ENCODE peak calls at places on chromosome 14, in six cellular contexts. Q is dorsolateral prefrontal cortex, W is fibroblast of lung, V is IMR-90, Z is left ventricle myocardium inferior, U is psoas muscle. P is an unnamed sample.

GRCh38 chr14:31926123-31926522 is 151.0 kb upstream of the ARHGAP5 start:
- DNase-seq in Q (no peak), W (peak; percentile 43), V (peak; percentile 53), Z (no peak), U (no peak), P (no peak)

GRCh38 chr14:50407089-50407813 is 10.6 kb upstream of the CDKL1 start:
- DNase-seq in Q (no peak), W (no peak), V (no peak), Z (no peak), U (no peak), P (no peak)

GRCh38 chr14:93032301-93032929 is 83.3 kb downstream of the ITPK1 start:
- DNase-seq in Q (no peak), W (no peak), V (no peak), Z (no peak), U (peak; percentile 49), P (no peak)

GRCh38 chr14:26730929-26731618 is 133.2 kb upstream of the NOVA1 start:
- DNase-seq in Q (peak; percentile 28), W (peak; percentile 5), V (peak; percentile 3), Z (no peak), U (no peak), P (no peak)

GRCh38 chr14:76965232-76965631 is 63.3 kb downstream of the IRF2BPL start:
- DNase-seq in Q (no peak), W (no peak), V (no peak), Z (no peak), U (no peak), P (no peak)

GRCh38 chr14:67680121-67680602 is 5.7 kb upstream of the VTI1B start:
- DNase-seq in Q (no peak), W (peak; percentile 88), V (peak; percentile 98), Z (no peak), U (no peak), P (no peak)

GRCh38 chr14:50321009-50321660 is 9.0 kb downstream of the DMAC2L start:
- DNase-seq in Q (peak; percentile 68), W (peak; percentile 94), V (peak; percentile 98), Z (peak; percentile 24), U (no peak), P (peak; percentile 73)

GRCh38 chr14:91387135-91387849 is 30.3 kb downstream of the CCDC88C start:
- DNase-seq in Q (no peak), W (peak; percentile 76), V (peak; percentile 40), Z (no peak), U (no peak), P (no peak)

GRCh38 chr14:53532871-53533270 is 379.7 kb upstream of the DDHD1 start:
- DNase-seq in Q (no peak), W (no peak), V (no peak), Z (no peak), U (no peak), P (no peak)

GRCh38 chr14:26138764-26139445 is 458.9 kb downstream of the NOVA1 start:
- DNase-seq in Q (no peak), W (peak; percentile 20), V (no peak), Z (no peak), U (no peak), P (no peak)

GRCh38 chr14:37985826-37986470 is 221.8 kb upstream of the SSTR1 start:
- DNase-seq in Q (peak; percentile 35), W (peak; percentile 13), V (peak; percentile 65), Z (no peak), U (no peak), P (no peak)

GRCh38 chr14:81348086-81348485 is 52.0 kb downstream of the STON2 start:
- DNase-seq in Q (no peak), W (no peak), V (no peak), Z (no peak), U (no peak), P (no peak)

GRCh38 chr14:50021261-50021660 is 95.1 kb downstream of the VCPKMT start:
- DNase-seq in Q (no peak), W (no peak), V (no peak), Z (no peak), U (no peak), P (no peak)

GRCh38 chr14:68246074-68246980 is 426.7 kb downstream of the RAD51B start:
- DNase-seq in Q (no peak), W (peak; percentile 75), V (no peak), Z (no peak), U (no peak), P (no peak)

GRCh38 chr14:54188036-54188666 is 208.7 kb upstream of the CDKN3 start:
- DNase-seq in Q (no peak), W (no peak), V (no peak), Z (no peak), U (no peak), P (no peak)

GRCh38 chr14:96320605-96321004 is 42.5 kb downstream of the ATG2B start:
- DNase-seq in Q (no peak), W (no peak), V (no peak), Z (no peak), U (no peak), P (no peak)

GRCh38 chr14:25841226-25841625 is 756.6 kb downstream of the NOVA1 start:
- DNase-seq in Q (no peak), W (peak; percentile 2), V (no peak), Z (no peak), U (no peak), P (no peak)

GRCh38 chr14:98594156-98594555 is 677.8 kb downstream of the BCL11B start:
- DNase-seq in Q (no peak), W (no peak), V (no peak), Z (no peak), U (no peak), P (no peak)

GRCh38 chr14:30974628-30975027 is 50.8 kb upstream of the AP4S1 start:
- DNase-seq in Q (no peak), W (peak; percentile 38), V (peak; percentile 34), Z (no peak), U (no peak), P (no peak)

GRCh38 chr14:92323031-92323915 is at the start of gene SLC24A4:
- DNase-seq in Q (no peak), W (peak; percentile 22), V (no peak), Z (no peak), U (peak; percentile 18), P (no peak)

GRCh38 chr14:37246427-37246829 is 48.7 kb downstream of the MIPOL1 start:
- DNase-seq in Q (no peak), W (peak; percentile 35), V (peak; percentile 63), Z (no peak), U (no peak), P (no peak)

GRCh38 chr14:53034688-53035087 is 83.8 kb upstream of the FERMT2 start:
- DNase-seq in Q (no peak), W (peak; percentile 3), V (no peak), Z (no peak), U (no peak), P (no peak)

GRCh38 chr14:32933623-32933942 is 5.1 kb upstream of the NPAS3 start:
- DNase-seq in Q (no peak), W (peak; percentile 80), V (no peak), Z (no peak), U (no peak), P (no peak)
- TF ChIP-seq CTCF in Q (no peak), W (peak; percentile 33), V (peak; percentile 11), Z (no peak), U (peak; percentile 19), P (no peak)

GRCh38 chr14:74421997-74422396 is 4.0 kb downstream of the SYNDIG1L start:
- DNase-seq in Q (no peak), W (no peak), V (no peak), Z (no peak), U (no peak), P (no peak)
- H3K4me3 ChIP-seq in Q (no peak overlapping the region), W (no peak overlapping the region), V (no peak overlapping the region), Z (no peak overlapping the region), U (no peak overlapping the region), P (no peak overlapping the region)

GRCh38 chr14:78904094-78904493 is 733.9 kb downstream of the NRXN3 start:
- DNase-seq in Q (no peak), W (no peak), V (no peak), Z (no peak), U (no peak), P (no peak)
- TF ChIP-seq CTCF in Q (peak; percentile 25), W (no peak), V (no peak), Z (no peak), U (no peak), P (no peak)

GRCh38 chr14:73784988-73785313 is 66.7 kb upstream of the PTGR2 start:
- DNase-seq in Q (no peak), W (no peak), V (no peak), Z (no peak), U (no peak), P (no peak)
- H3K4me3 ChIP-seq in Q (peak overlapping the region; percentile 78), W (peak overlapping the region; percentile 64), V (peak overlapping the region; percentile 65), Z (peak overlapping the region; percentile 80), U (peak overlapping the region; percentile 82), P (no peak overlapping the region)

DNA sequence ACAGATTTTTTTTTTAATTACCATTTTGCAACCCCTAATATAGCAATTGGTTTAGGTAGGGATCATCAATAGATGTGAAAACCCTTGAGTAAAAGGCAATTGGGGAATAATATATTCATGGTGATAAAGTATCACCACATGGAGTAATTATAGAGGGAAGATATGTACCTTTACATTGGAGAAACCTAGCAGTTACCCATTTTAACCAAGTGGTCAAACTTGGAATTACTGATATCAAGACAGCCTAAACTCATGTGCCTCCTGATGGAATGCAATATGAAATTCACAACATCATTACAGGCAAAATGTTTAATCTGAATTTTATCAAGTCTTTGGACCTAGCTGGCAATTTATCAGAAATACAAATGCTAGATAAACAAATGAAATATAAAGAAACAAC is 6.7 kb upstream of the SLC10A1 start:
- DNase-seq in Q (no peak), W (no peak), V (no peak), Z (no peak), U (no peak), P (no peak)
- TF ChIP-seq CTCF in Q (no peak), W (peak; percentile 30), V (no peak), Z (no peak), U (no peak), P (no peak)

GRCh38 chr14:104591506-104592291 is 12.1 kb downstream of the C14orf180 start:
- DNase-seq in Q (no peak), W (no peak), V (no peak), Z (no peak), U (peak; percentile 8), P (no peak)

GRCh38 chr14:104592292-104592672 is 12.3 kb downstream of the TMEM179 start:
- DNase-seq in Q (no peak), W (no peak), V (no peak), Z (no peak), U (peak; percentile 0), P (no peak)

GRCh38 chr14:104589338-104590195 is 10.0 kb downstream of the C14orf180 start:
- DNase-seq in Q (no peak), W (no peak), V (no peak), Z (no peak), U (no peak), P (no peak)

GRCh38 chr14:104590240-104590965 is 10.8 kb downstream of the C14orf180 start:
- DNase-seq in Q (no peak), W (no peak), V (no peak), Z (no peak), U (no peak), P (no peak)

GRCh38 chr14:104591031-104591430 is 11.5 kb downstream of the C14orf180 start:
- DNase-seq in Q (no peak), W (no peak), V (no peak), Z (no peak), U (no peak), P (no peak)
- H3K4me3 ChIP-seq in Q (no peak overlapping the region), W (no peak overlapping the region), V (no peak overlapping the region), Z (no peak overlapping the region), U (no peak overlapping the region), P (no peak overlapping the region)

P was measured in lower leg skin.